ENCODE peak calls at places on chromosomes 12 and 14, in four cellular contexts. One of them, this sample, is unnamed.
A peak's percentile ranks its signal among the peaks of the same experiment; 100 is the strongest.

GRCh38 chr12:54604436-54604835 is 16.0 kb upstream of the PPP1R1A start:
- DNase-seq in K562: no peak
- DNase-seq in GM12878: no peak
- DNase-seq in HepG2: no peak
- DNase-seq in this sample: no peak

GRCh38 chr14:89957791-89958190 is 2.1 kb downstream of the TDP1 start:
- DNase-seq in K562: no peak
- DNase-seq in GM12878: no peak
- DNase-seq in HepG2: no peak
- DNase-seq in this sample: no peak

GRCh38 chr12:124514996-124515932 is 52.1 kb downstream of the NCOR2 start:
- DNase-seq in K562: no peak
- DNase-seq in GM12878: no peak
- DNase-seq in HepG2: no peak
- DNase-seq in this sample: no peak

GRCh38 chr12:127304751-127305725 is 961.9 kb upstream of the TMEM132C start:
- DNase-seq in K562: no peak
- DNase-seq in GM12878: no peak
- DNase-seq in HepG2: no peak
- DNase-seq in this sample: no peak

GRCh38 chr12:26711569-26711968 is 121.4 kb downstream of the ITPR2 start:
- DNase-seq in K562: no peak
- DNase-seq in GM12878: no peak
- DNase-seq in HepG2: no peak
- DNase-seq in this sample: no peak

GRCh38 chr12:29242921-29243431 is 93.9 kb downstream of the FAR2 start:
- DNase-seq in K562: no peak
- DNase-seq in GM12878: no peak
- DNase-seq in HepG2: no peak
- DNase-seq in this sample: peak; percentile 97

GRCh38 chr12:112939761-112940357 is 1.6 kb downstream of the OAS3 start:
- DNase-seq in K562: no peak
- DNase-seq in GM12878: peak; percentile 65
- DNase-seq in HepG2: no peak
- DNase-seq in this sample: no peak

GRCh38 chr12:69330475-69331473 is 17.4 kb upstream of the LYZ start:
- DNase-seq in K562: peak; percentile 42
- DNase-seq in GM12878: no peak
- DNase-seq in HepG2: no peak
- DNase-seq in this sample: peak; percentile 22

GRCh38 chr12:49264466-49264872 is 413 bp upstream of the TUBA1C start:
- DNase-seq in K562: peak; percentile 63
- DNase-seq in GM12878: no peak
- DNase-seq in HepG2: no peak
- DNase-seq in this sample: no peak

GRCh38 chr12:95977764-95978305 is 18.3 kb downstream of the HAL start:
- DNase-seq in K562: no peak
- DNase-seq in GM12878: no peak
- DNase-seq in HepG2: no peak
- DNase-seq in this sample: no peak

GRCh38 chr12:95385646-95386045 is 88.3 kb upstream of the METAP2 start:
- DNase-seq in K562: no peak
- DNase-seq in GM12878: no peak
- DNase-seq in HepG2: no peak
- DNase-seq in this sample: no peak

GRCh38 chr12:116028619-116029018 is 248.9 kb downstream of the MED13L start:
- DNase-seq in K562: no peak
- DNase-seq in GM12878: no peak
- DNase-seq in HepG2: no peak
- DNase-seq in this sample: no peak

GRCh38 chr14:68337279-68337678 is 455.6 kb downstream of the ZFP36L1 start:
- DNase-seq in K562: no peak
- DNase-seq in GM12878: no peak
- DNase-seq in HepG2: no peak
- DNase-seq in this sample: no peak

GRCh38 chr14:70192915-70193314 is 4.2 kb upstream of the SLC8A3 start:
- DNase-seq in K562: no peak
- DNase-seq in GM12878: no peak
- DNase-seq in HepG2: peak; percentile 10
- DNase-seq in this sample: no peak

GRCh38 chr12:59173696-59174095 is 253.4 kb upstream of the LRIG3 start:
- DNase-seq in K562: no peak
- DNase-seq in GM12878: no peak
- DNase-seq in HepG2: no peak
- DNase-seq in this sample: no peak

GRCh38 chr12:109130755-109131521 is 14.6 kb downstream of the ACACB start:
- DNase-seq in K562: no peak
- DNase-seq in GM12878: no peak
- DNase-seq in HepG2: no peak
- DNase-seq in this sample: no peak

GRCh38 chr14:25049127-25049558 is 804 bp downstream of the STXBP6 start:
- DNase-seq in K562: no peak
- DNase-seq in GM12878: no peak
- DNase-seq in HepG2: no peak
- DNase-seq in this sample: no peak

GRCh38 chr12:65881348-65881961 is 57.2 kb downstream of the HMGA2 start:
- DNase-seq in K562: no peak
- DNase-seq in GM12878: no peak
- DNase-seq in HepG2: no peak
- DNase-seq in this sample: no peak

GRCh38 chr14:37901978-37902377 is 305.7 kb upstream of the SSTR1 start:
- DNase-seq in K562: no peak
- DNase-seq in GM12878: no peak
- DNase-seq in HepG2: no peak
- DNase-seq in this sample: no peak

GRCh38 chr12:115166698-115167315 is 482.8 kb upstream of the TBX3 start:
- DNase-seq in K562: no peak
- DNase-seq in GM12878: no peak
- DNase-seq in HepG2: peak; percentile 18
- DNase-seq in this sample: no peak

GRCh38 chr14:56810850-56811595 is 744 bp upstream of the OTX2 start:
- DNase-seq in K562: no peak
- DNase-seq in GM12878: no peak
- DNase-seq in HepG2: no peak
- DNase-seq in this sample: no peak

GRCh38 chr14:94738786-94739185 is 31.1 kb downstream of the GSC start:
- DNase-seq in K562: no peak
- DNase-seq in GM12878: no peak
- DNase-seq in HepG2: no peak
- DNase-seq in this sample: no peak

GRCh38 chr12:123076604-123077297 is 74.1 kb downstream of the PITPNM2 start:
- DNase-seq in K562: no peak
- DNase-seq in GM12878: no peak
- DNase-seq in HepG2: no peak
- DNase-seq in this sample: peak; percentile 58

GRCh38 chr12:78194448-78194847 is 363.8 kb downstream of the NAV3 start:
- DNase-seq in K562: no peak
- DNase-seq in GM12878: no peak
- DNase-seq in HepG2: no peak
- DNase-seq in this sample: peak; percentile 63

GRCh38 chr12:113552760-113553159 is 81.1 kb upstream of the LHX5 start:
- DNase-seq in K562: no peak
- DNase-seq in GM12878: no peak
- DNase-seq in HepG2: no peak
- DNase-seq in this sample: no peak

GRCh38 chr12:125552223-125552747 is 487.1 kb downstream of the AACS start:
- DNase-seq in K562: no peak
- DNase-seq in GM12878: no peak
- DNase-seq in HepG2: no peak
- DNase-seq in this sample: no peak

GRCh38 chr12:32921397-32921796 is 24.8 kb upstream of the PKP2 start:
- DNase-seq in K562: no peak
- DNase-seq in GM12878: no peak
- DNase-seq in HepG2: no peak
- DNase-seq in this sample: peak; percentile 42

GRCh38 chr12:79451365-79451764 is 239.4 kb downstream of the PAWR start:
- DNase-seq in K562: no peak
- DNase-seq in GM12878: no peak
- DNase-seq in HepG2: no peak
- DNase-seq in this sample: no peak

GRCh38 chr12:2054091-2055018 is 1.6 kb downstream of the CACNA1C start:
- DNase-seq in K562: no peak
- DNase-seq in GM12878: no peak
- DNase-seq in HepG2: no peak
- DNase-seq in this sample: no peak

GRCh38 chr12:130742716-130743115 is 26.6 kb upstream of the RIMBP2 start:
- DNase-seq in K562: no peak
- DNase-seq in GM12878: no peak
- DNase-seq in HepG2: no peak
- DNase-seq in this sample: no peak

GRCh38 chr12:64806593-64806992 is 17.9 kb upstream of the TBC1D30 start:
- DNase-seq in K562: no peak
- DNase-seq in GM12878: no peak
- DNase-seq in HepG2: no peak
- DNase-seq in this sample: peak; percentile 63

GRCh38 chr14:26765768-26766550 is 168.1 kb upstream of the NOVA1 start:
- DNase-seq in K562: no peak
- DNase-seq in GM12878: no peak
- DNase-seq in HepG2: no peak
- DNase-seq in this sample: peak; percentile 54

GRCh38 chr14:102986810-102987579 is 64.5 kb downstream of the AMN start:
- DNase-seq in K562: no peak
- DNase-seq in GM12878: no peak
- DNase-seq in HepG2: peak; percentile 6
- DNase-seq in this sample: peak; percentile 57

GRCh38 chr14:61330511-61330910 is 9.1 kb downstream of the PRKCH start:
- DNase-seq in K562: no peak
- DNase-seq in GM12878: no peak
- DNase-seq in HepG2: no peak
- DNase-seq in this sample: no peak
- TF ChIP-seq MYC in K562: no peak
- TF ChIP-seq MYC in GM12878: no peak
- TF ChIP-seq MYC in HepG2: no peak
- TF ChIP-seq MYC in this sample: no peak

DNA sequence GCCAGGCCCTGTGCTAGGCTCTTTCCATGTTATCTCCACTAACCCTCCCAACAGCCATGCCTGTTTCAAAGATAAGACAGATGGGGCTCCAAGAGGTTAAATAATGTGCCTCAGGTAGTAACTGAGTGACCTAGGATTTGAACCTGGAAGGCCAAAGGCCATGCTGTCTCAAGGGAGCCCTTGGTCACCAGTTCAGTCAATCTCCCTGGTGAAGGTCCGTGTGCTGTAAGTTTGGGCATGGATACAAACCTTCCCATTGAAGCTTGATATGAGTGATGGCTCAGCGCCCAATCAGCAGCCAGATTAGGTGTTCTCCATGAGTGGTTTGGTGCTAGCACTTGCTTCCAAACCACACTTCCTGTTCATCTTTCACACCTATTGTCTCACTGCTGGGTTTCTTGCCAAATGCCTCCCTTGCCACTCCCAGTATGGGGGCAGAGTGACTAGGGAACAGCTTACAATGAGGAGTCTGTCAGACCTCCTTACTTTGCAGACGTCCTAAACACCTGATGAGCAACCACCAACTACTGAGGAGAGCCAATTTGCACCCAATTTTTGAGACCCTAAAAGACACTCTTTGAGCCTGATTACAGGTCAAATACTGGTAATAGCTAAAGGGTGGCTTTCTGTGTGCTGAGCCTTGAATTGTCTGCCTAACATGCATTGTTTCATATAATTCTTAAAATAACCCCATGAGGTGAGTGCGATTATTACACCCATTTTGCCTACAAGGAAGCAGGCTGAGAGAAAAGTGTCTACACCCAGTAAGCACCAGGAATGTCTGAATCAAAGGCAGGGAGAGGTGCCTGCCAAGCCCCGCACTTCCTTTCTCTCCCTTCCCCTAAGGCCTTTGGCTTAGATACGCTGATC is 48.5 kb upstream of the FOS start:
- DNase-seq in K562: peak; percentile 17
- DNase-seq in GM12878: peak; percentile 74
- DNase-seq in HepG2: no peak
- DNase-seq in this sample: peak; percentile 50
- TF ChIP-seq CTCF in K562: peak; percentile 22
- TF ChIP-seq CTCF in GM12878: no peak
- TF ChIP-seq CTCF in HepG2: no peak
- TF ChIP-seq CTCF in this sample: peak; percentile 12

GRCh38 chr12:48003226-48004038 is 844 bp downstream of the COL2A1 start:
- DNase-seq in K562: no peak
- DNase-seq in GM12878: no peak
- DNase-seq in HepG2: no peak
- DNase-seq in this sample: peak; percentile 26

GRCh38 chr12:48002773-48003218 is 1.5 kb downstream of the COL2A1 start:
- DNase-seq in K562: no peak
- DNase-seq in GM12878: no peak
- DNase-seq in HepG2: no peak
- DNase-seq in this sample: peak; percentile 38

GRCh38 chr12:48004941-48005749 is 869 bp upstream of the COL2A1 start:
- DNase-seq in K562: no peak
- DNase-seq in GM12878: no peak
- DNase-seq in HepG2: no peak
- DNase-seq in this sample: no peak

GRCh38 chr12:48005750-48006021 is 1.4 kb upstream of the COL2A1 start:
- DNase-seq in K562: no peak
- DNase-seq in GM12878: no peak
- DNase-seq in HepG2: no peak
- DNase-seq in this sample: no peak

GRCh38 chr12:48004039-48004940 is at the start of gene COL2A1:
- DNase-seq in K562: no peak
- DNase-seq in GM12878: no peak
- DNase-seq in HepG2: no peak
- DNase-seq in this sample: peak; percentile 27
- TF ChIP-seq EZH2 in K562: peak; percentile 1
- TF ChIP-seq EZH2 in GM12878: no peak
- TF ChIP-seq EZH2 in HepG2: no peak
- TF ChIP-seq EZH2 in this sample: peak; percentile 82

GRCh38 chr12:40942326-40942725 is 245.8 kb upstream of the PDZRN4 start:
- DNase-seq in K562: no peak
- DNase-seq in GM12878: no peak
- DNase-seq in HepG2: no peak
- DNase-seq in this sample: no peak
- TF ChIP-seq MYC in K562: no peak
- TF ChIP-seq MYC in GM12878: no peak
- TF ChIP-seq MYC in HepG2: no peak
- TF ChIP-seq MYC in this sample: no peak

GRCh38 chr12:40451661-40452060 is 226.9 kb downstream of the LRRK2 start:
- DNase-seq in K562: no peak
- DNase-seq in GM12878: no peak
- DNase-seq in HepG2: no peak
- DNase-seq in this sample: no peak

GRCh38 chr12:40444174-40444573 is 219.4 kb downstream of the LRRK2 start:
- DNase-seq in K562: no peak
- DNase-seq in GM12878: no peak
- DNase-seq in HepG2: no peak
- DNase-seq in this sample: no peak

DNA sequence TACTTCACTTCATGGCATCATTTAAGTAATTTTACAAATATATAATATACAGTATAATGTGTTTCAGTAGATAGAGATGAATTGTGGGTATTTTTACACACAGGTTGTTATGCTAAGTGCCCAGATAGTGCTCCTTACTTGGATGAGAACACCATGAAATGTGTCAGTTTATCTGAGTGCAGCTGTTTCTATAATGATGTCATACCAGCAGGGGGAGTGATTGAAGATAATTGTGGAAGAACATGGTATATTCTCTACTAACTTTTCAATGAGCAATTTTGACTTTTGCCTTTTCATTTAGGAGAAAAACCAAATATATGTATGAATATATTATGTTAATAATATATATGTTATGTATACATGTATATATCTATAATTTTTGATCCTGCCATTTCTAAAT is 221.6 kb downstream of the LRRK2 start:
- DNase-seq in K562: peak; percentile 6
- DNase-seq in GM12878: no peak
- DNase-seq in HepG2: peak; percentile 12
- DNase-seq in this sample: peak; percentile 13
- TF ChIP-seq CTCF in K562: no peak
- TF ChIP-seq CTCF in GM12878: peak; percentile 44
- TF ChIP-seq CTCF in HepG2: peak; percentile 23
- TF ChIP-seq CTCF in this sample: peak; percentile 5

This sample was measured in endothelial cell of umbilical vein.